ENCODE peak calls at places on chromosomes 1 and 21, in four cellular contexts. A is suprapubic skin, G is HCT116, J is spleen. D is an unnamed sample.

GRCh38 chr1:116361648-116362047 is 11.4 kb upstream of the ATP1A1 start:
- DNase-seq in J (no peak), A (no peak), G (no peak), D (no peak)

GRCh38 chr21:42806489-42807140 is 72.7 kb downstream of the WDR4 start:
- DNase-seq in G (no peak), A (no peak), J (peak), D (no peak)

GRCh38 chr1:22317231-22317919 is 134.3 kb upstream of the ZBTB40 start:
- DNase-seq in J (no peak), G (peak), A (no peak), D (no peak)

GRCh38 chr1:39671433-39671792 is 494 bp downstream of the NT5C1A start:
- DNase-seq in J (no peak), G (no peak), A (no peak), D (no peak)

GRCh38 chr1:157407917-157408525 is 144.3 kb downstream of the FCRL5 start:
- DNase-seq in J (no peak), G (no peak), A (no peak), D (no peak)

GRCh38 chr1:117605164-117605810 is 561 bp upstream of the TENT5C start:
- DNase-seq in A (peak), G (no peak), J (peak), D (peak)

GRCh38 chr1:232486006-232486405 is 143.9 kb downstream of the SIPA1L2 start:
- DNase-seq in G (no peak), A (no peak), J (no peak), D (no peak)

GRCh38 chr1:61993331-61993961 is 201.2 kb upstream of the L1TD1 start:
- DNase-seq in A (no peak), G (no peak), J (no peak), D (no peak)

GRCh38 chr1:103160281-103160680 is 52.0 kb upstream of the COL11A1 start:
- DNase-seq in A (no peak), J (no peak), G (no peak), D (no peak)

GRCh38 chr1:196372896-196373536 is 235.2 kb downstream of the KCNT2 start:
- DNase-seq in G (peak), A (no peak), J (no peak), D (no peak)

GRCh38 chr1:25784575-25785051 is 15.4 kb upstream of the SELENON start:
- DNase-seq in G (no peak), A (no peak), J (no peak), D (no peak)

GRCh38 chr1:56064705-56065104 is 514.7 kb downstream of the PLPP3 start:
- DNase-seq in J (no peak), G (peak), A (no peak), D (no peak)

GRCh38 chr21:45945066-45945867 is 36.3 kb upstream of the COL6A1 start:
- DNase-seq in A (peak), J (no peak), G (no peak), D (no peak)

GRCh38 chr1:58898739-58899580 is 115.1 kb upstream of the JUN start:
- DNase-seq in J (peak), G (no peak), A (no peak), D (no peak)

GRCh38 chr1:108082741-108083562 is 117.2 kb downstream of the SLC25A24 start:
- DNase-seq in A (no peak), G (no peak), J (no peak), D (no peak)

DNA sequence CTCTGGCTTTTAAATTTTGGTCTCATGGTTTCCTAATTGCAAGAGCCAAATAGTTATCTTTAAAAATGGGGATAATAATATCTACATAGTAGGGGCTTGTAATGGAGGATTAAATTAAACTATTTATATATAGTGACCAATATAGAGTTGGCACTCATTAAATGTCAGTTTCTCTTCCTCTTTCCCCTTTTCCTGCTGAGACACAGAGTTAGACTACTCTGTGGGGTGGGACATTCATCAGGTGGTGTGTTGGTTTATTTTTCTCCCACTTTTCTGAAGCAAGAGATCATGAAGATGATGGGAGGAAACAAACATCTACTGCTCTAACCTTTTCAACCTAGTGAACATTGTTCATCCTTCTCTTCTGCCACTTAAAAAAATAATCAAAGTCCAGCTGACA is 17.3 kb upstream of the RAP1A start:
- DNase-seq in J (no peak), G (no peak), A (no peak), D (no peak)
- H3K4me3 ChIP-seq in J (no peak), G (no peak), A (no peak), D (no peak)

GRCh38 chr1:23344111-23344986 is at the start of gene HNRNPR:
- DNase-seq in G (peak), J (peak), A (peak), D (peak)

GRCh38 chr1:23345920-23346319 is 1.8 kb upstream of the HNRNPR start:
- DNase-seq in A (no peak), G (no peak), J (no peak), D (no peak)

GRCh38 chr1:23343246-23344110 is 606 bp downstream of the HNRNPR start:
- DNase-seq in A (peak), G (no peak), J (peak), D (no peak)

GRCh38 chr1:23344987-23345472 is 946 bp upstream of the HNRNPR start:
- DNase-seq in A (no peak), J (no peak), G (no peak), D (no peak)

DNA sequence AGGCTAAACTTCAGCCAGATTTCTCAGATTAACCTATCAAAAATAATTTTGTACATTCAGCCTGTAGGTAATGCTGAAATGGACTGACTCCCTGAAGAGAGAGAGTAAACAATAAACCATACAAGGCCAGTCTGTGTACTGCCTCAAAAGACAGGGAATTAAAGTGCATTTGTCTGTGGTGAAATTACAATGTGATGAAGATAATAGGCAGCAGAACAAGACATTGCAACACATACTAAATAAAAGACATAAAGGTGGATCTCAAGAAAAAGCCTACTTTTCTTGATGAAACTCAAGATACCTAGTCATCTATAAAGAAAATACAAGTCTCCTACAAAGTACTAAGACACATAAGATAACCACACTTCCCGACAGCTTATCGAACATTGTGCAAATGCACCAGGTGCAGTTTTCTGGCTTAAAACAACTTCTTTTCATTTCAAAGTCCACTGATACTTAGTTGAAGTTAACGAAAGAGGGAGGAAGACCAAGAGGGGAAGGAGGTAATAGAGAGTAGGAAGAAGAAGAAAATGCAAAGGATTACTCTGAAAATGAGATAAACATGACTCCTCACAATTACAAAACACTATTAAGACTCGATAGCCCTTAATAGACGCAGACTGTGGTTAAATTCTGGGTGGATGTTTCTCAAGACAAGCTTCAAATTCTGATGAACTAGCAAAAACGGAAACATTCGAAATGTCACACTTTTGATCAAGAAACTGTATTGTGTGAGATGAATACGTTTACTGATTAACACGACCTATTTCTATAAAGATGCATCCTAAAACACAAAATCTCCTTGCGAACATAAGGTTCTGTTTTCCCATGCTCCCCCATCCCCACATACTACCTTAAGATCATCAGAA is 2.0 kb downstream of the HNRNPR start:
- DNase-seq in G (no peak), J (no peak), A (no peak), D (no peak)
- TF ChIP-seq POLR2AphosphoS5 in G (no peak), J (no peak), A (no peak), D (no peak)

GRCh38 chr1:151486557-151486956 is 24.6 kb upstream of the CGN start:
- DNase-seq in G (no peak), J (no peak), A (no peak), D (no peak)

GRCh38 chr1:151482017-151482416 is 22.7 kb upstream of the POGZ start:
- DNase-seq in J (no peak), G (no peak), A (no peak), D (no peak)

GRCh38 chr1:151491641-151492040 is 19.5 kb upstream of the CGN start:
- DNase-seq in G (no peak), A (no peak), J (no peak), D (no peak)

DNA sequence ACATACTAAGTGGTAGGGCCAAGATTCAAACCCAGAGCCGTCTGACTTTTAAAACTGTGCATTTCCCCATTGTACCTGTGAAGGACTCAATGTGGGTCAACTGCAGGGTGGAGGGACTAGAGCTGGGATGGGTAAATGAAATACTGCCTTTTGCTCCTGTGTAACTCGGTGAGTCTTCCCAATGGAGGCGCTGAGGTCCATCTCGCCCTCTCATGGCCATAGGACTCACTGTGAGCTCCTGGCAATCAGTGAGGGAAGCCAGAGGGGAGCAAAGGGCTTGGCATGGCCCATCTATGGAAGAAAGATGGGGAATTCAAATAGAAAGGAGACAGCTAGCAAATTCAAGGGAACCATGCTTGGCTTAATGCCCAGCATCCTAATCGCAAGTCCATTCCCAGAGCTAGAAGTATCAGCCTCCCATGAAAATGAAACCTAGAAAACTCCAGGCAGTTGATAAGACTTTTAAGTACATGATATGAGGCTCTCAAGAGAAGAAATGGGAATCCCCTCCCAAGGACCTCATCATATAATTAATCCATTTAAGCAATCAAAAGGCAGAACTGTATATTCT is 25.4 kb upstream of the CGN start:
- DNase-seq in A (no peak), G (no peak), J (no peak), D (no peak)
- TF ChIP-seq CTCF in A (no peak), G (no peak), J (no peak), D (no peak)

DNA sequence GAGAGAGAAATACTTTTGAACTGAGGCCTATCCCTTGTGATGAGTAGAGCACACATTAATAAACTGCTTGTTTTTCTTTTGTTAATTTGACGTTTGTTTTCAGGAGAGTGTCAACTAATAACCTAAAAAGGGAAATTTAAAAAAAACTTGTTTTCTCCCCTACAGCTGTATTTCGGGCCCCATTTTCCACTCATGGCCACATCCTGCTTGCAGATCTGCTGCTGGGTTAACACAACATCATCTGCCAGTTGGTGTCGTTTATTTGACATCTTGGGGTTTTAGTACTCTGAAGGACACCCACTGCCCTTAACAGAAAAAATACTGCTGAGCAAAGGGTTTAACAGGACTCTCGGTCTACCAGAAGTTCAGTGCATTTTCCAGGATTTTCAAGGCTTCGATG is 848 bp upstream of the PYHIN1 start:
- DNase-seq in J (no peak), A (no peak), G (no peak), D (no peak)
- H3K4me3 ChIP-seq in J (peak), A (no peak), G (no peak), D (no peak)

DNA sequence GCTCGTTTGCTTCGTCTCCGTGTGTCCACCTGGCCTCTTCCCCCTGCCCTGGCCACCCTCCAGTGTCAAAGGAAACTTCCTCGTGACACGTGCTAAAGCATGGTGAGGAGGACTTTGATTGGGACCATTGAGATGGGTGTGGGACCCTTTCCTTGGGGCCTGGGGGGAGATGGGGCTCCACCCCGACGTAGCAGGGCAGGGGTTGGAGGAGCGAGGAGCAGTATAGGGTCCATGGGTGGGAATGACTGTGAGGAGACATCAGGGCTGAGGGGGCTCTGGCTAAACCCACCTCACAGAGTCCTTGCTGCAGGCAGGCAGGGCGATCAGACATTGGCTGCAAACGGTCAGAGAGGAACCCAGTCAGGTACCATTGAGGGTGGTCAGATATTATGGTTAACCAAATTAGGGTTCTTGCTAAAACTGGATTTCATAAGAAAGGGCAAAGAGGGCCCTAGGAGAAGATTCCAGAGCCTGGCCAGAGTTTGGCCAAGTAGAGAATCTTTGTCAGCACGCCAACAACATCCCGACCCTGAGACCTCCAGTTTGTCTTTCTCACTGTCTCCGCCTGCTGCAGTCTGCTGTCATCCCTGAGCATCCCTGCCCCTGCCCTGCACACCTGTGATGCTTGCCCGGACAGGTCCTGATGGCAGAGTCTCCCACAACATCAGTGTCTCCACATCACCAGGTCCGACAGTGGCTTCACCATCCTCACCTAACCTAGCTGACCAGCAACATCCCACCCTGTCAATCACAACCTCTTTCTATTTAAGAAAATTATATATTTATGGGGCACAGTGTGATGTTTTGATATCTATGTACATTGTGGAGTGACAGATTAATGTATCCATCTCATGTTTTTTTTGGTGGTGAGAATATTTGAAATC is 8.0 kb downstream of the RNF187 start:
- DNase-seq in G (no peak), J (no peak), A (no peak), D (no peak)
- TF ChIP-seq POLR2AphosphoS5 in G (peak), J (no peak), A (no peak), D (no peak)